ENCODE peak calls at places on chromosomes 13 and 19, in six cellular contexts. I is K562, P is H1, X is HCT116, L is GM12878, H is HepG2. Z is an unnamed sample.

GRCh38 chr19:47713046-47714021 is at the start of gene EHD2:
- DNase-seq in P (no peak), L (no peak), X (no peak), H (no peak), I (peak; percentile 90), Z (no peak)

GRCh38 chr13:21759911-21760310 is 89.0 kb downstream of the FGF9 start:
- DNase-seq in L (no peak), P (no peak), X (no peak), H (no peak), I (no peak), Z (no peak)

GRCh38 chr19:3665681-3666544 is 34.4 kb downstream of the PIP5K1C start:
- DNase-seq in I (peak; percentile 87), L (no peak), P (no peak), H (peak; percentile 13), X (no peak), Z (no peak)

GRCh38 chr19:11033763-11034162 is 55.5 kb upstream of the LDLR start:
- DNase-seq in H (no peak), P (no peak), I (no peak), L (no peak), X (no peak), Z (no peak)

GRCh38 chr19:44785993-44786392 is 8.3 kb downstream of the CBLC start:
- DNase-seq in L (no peak), H (no peak), I (no peak), P (no peak), X (no peak), Z (no peak)

GRCh38 chr19:43798546-43799409 is 3.5 kb downstream of the LYPD5 start:
- DNase-seq in L (no peak), P (no peak), X (peak; percentile 70), I (no peak), H (no peak), Z (no peak)

GRCh38 chr19:2360876-2361232 is 789 bp downstream of the TMPRSS9 start:
- DNase-seq in P (no peak), L (no peak), H (no peak), X (no peak), I (no peak), Z (no peak)

GRCh38 chr13:111845621-111846351 is 221.2 kb upstream of the SOX1 start:
- DNase-seq in X (no peak), I (no peak), P (peak; percentile 64), H (no peak), L (no peak), Z (peak; percentile 66)

GRCh38 chr13:110685305-110685704 is 20.6 kb downstream of the CARS2 start:
- DNase-seq in X (no peak), P (no peak), L (no peak), I (no peak), H (no peak), Z (no peak)

GRCh38 chr13:114074671-114075315 is 57.6 kb downstream of the RASA3 start:
- DNase-seq in P (no peak), H (no peak), I (no peak), X (no peak), L (no peak), Z (no peak)

GRCh38 chr13:108851660-108852059 is 222.2 kb downstream of the MYO16 start:
- DNase-seq in H (no peak), X (no peak), P (no peak), L (no peak), I (no peak), Z (no peak)

GRCh38 chr13:113915786-113916329 is 52.0 kb upstream of the GAS6 start:
- DNase-seq in H (no peak), L (no peak), P (no peak), X (no peak), I (no peak), Z (no peak)

GRCh38 chr19:45592366-45592765 is 7.8 kb upstream of the OPA3 start:
- DNase-seq in X (no peak), P (no peak), H (no peak), L (no peak), I (no peak), Z (no peak)

GRCh38 chr19:6056282-6056741 is 54.0 kb downstream of the RFX2 start:
- DNase-seq in L (no peak), H (peak; percentile 56), I (no peak), X (no peak), P (no peak), Z (no peak)

GRCh38 chr13:44174769-44175425 is 198.7 kb upstream of the SERP2 start:
- DNase-seq in X (no peak), P (no peak), I (peak; percentile 11), H (no peak), L (no peak), Z (no peak)

GRCh38 chr13:76035711-76036110 is 399.6 kb downstream of the LMO7 start:
- DNase-seq in H (no peak), X (no peak), P (no peak), I (no peak), L (no peak), Z (no peak)

GRCh38 chr13:23161176-23161825 is 19.5 kb upstream of the SGCG start:
- DNase-seq in L (no peak), I (no peak), H (no peak), X (no peak), P (no peak), Z (no peak)

GRCh38 chr19:52653161-52653560 is 15.0 kb upstream of the ZNF83 start:
- DNase-seq in X (no peak), I (no peak), P (no peak), H (no peak), L (no peak), Z (no peak)

GRCh38 chr13:111460548-111461444 is 140.4 kb downstream of the TEX29 start:
- DNase-seq in L (no peak), H (peak; percentile 15), P (peak; percentile 29), I (no peak), X (peak; percentile 32), Z (peak; percentile 52)

GRCh38 chr13:106497079-106497478 is 38.4 kb downstream of the EFNB2 start:
- DNase-seq in L (no peak), P (no peak), X (no peak), H (no peak), I (no peak), Z (no peak)

GRCh38 chr13:106499113-106499512 is 36.3 kb downstream of the EFNB2 start:
- DNase-seq in X (no peak), I (no peak), L (no peak), H (no peak), P (no peak), Z (no peak)

GRCh38 chr13:106499905-106500304 is 35.6 kb downstream of the EFNB2 start:
- DNase-seq in X (no peak), I (peak; percentile 5), L (peak; percentile 15), P (no peak), H (no peak), Z (no peak)

GRCh38 chr13:106498571-106498970 is 36.9 kb downstream of the EFNB2 start:
- DNase-seq in H (no peak), X (no peak), P (no peak), I (no peak), L (no peak), Z (no peak)

DNA sequence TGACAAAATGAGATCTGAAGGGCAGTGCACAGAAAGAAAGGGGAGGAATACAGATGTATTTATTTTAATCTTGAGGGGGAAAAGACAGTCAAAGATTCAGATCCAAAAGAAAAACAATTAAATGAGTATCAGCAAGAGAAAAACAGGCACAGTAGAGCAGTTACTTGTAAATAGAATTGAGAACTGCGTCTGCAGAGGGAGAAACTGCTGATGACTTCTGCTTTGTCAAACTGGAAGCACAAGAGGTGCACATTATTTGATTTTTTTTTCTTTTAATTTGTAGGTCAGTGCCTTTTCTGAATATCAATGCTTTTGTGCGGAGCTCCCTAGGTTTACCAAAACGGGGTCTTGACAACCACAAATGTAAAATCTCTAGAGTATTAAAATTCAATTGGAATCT is 37.3 kb downstream of the EFNB2 start:
- DNase-seq in L (no peak), X (no peak), P (no peak), I (no peak), H (no peak), Z (no peak)
- TF ChIP-seq ZNF274 in L (no peak), X (no peak), P (no peak), I (no peak), H (no peak), Z (no peak)

GRCh38 chr13:106145997-106146864 is 389.2 kb downstream of the EFNB2 start:
- DNase-seq in L (no peak), I (no peak), P (no peak), H (no peak), X (no peak), Z (no peak)

GRCh38 chr13:106140476-106140875 is 395.0 kb downstream of the EFNB2 start:
- DNase-seq in H (no peak), X (no peak), I (no peak), P (no peak), L (no peak), Z (no peak)

GRCh38 chr13:106145070-106145469 is 390.4 kb downstream of the EFNB2 start:
- DNase-seq in L (no peak), X (no peak), H (no peak), P (no peak), I (no peak), Z (no peak)

GRCh38 chr13:106143392-106143791 is 392.1 kb downstream of the EFNB2 start:
- DNase-seq in L (no peak), I (no peak), H (no peak), X (no peak), P (no peak), Z (no peak)

DNA sequence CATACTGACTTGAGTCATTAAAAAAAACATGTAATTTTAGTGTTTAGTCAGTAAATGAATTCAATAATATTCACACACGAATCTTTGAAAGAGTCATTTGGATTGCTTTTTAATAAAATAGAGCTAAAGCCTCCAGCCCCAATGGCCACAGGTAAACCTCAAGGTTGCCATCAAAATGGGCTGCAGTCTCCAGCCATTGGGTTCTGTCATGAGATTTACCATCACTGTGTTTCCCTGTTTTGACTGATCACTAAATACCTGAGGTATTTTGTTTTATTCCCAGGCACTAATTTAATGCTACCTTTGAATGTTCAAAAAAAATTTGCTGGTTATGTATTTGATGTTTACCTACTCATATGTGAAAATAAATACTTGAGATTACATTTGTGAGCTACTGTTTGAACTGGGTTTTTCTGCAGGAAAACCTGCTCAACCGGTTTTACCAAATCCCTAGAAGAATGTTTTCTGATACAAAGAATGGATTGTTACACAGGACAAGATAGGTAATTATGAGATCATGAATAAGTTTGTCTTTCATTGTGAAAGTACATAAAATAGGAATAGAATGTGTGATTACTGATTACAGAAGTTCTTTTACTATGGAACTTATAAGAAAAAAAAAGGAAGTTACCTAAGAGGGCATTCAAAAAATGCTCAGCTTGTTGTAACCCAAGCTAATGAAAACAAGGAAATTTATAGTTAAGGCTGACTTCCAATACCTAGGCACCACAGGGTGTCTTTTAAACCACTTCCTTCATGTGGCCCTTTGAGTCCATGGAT is 391.3 kb downstream of the EFNB2 start:
- DNase-seq in P (no peak), H (no peak), X (peak; percentile 82), I (no peak), L (no peak), Z (no peak)
- TF ChIP-seq ZNF274 in P (no peak), H (no peak), X (no peak), I (no peak), L (no peak), Z (no peak)

GRCh38 chr13:39835253-39835652 is 179.8 kb downstream of the COG6 start:
- DNase-seq in L (no peak), H (no peak), I (no peak), X (no peak), P (no peak), Z (no peak)

GRCh38 chr13:39836038-39836437 is 180.6 kb downstream of the COG6 start:
- DNase-seq in X (no peak), I (no peak), L (no peak), P (no peak), H (no peak), Z (no peak)

GRCh38 chr13:39840201-39840600 is 184.7 kb downstream of the COG6 start:
- DNase-seq in L (no peak), H (no peak), X (no peak), P (no peak), I (no peak), Z (no peak)
- TF ChIP-seq ZNF274 in L (no peak), H (no peak), X (no peak), P (no peak), I (no peak), Z (no peak)

GRCh38 chr13:57716295-57716694 is 84.8 kb downstream of the PCDH17 start:
- DNase-seq in P (no peak), L (no peak), I (no peak), H (peak; percentile 2), X (no peak), Z (peak; percentile 16)
- TF ChIP-seq ZNF274 in P (no peak), L (no peak), I (no peak), H (no peak), X (no peak), Z (no peak)